ENCODE peak calls at places on chromosomes 2 and 18, in nine cellular contexts. A is ascending aorta, R is choroid plexus epithelial cell, O is WTC11, H is sigmoid colon, C is nephron progenitor cell, M is cardiac muscle cell, V is neural crest cell, Y is H9. W is an unnamed sample.

GRCh38 chr2:146239392-146240135 is 1605.3 kb upstream of the ACVR2A start:
- DNase-seq in M (no peak), V (no peak), Y (no peak), H (no peak), C (no peak), R (peak), O (no peak), A (no peak), W (no peak)

GRCh38 chr18:74541703-74542555 is 7.6 kb downstream of the CNDP1 start:
- DNase-seq in A (no peak), O (no peak), V (no peak), M (no peak), C (no peak), Y (no peak), H (no peak), R (no peak), W (peak)

GRCh38 chr2:65299246-65299645 is 71.6 kb downstream of the ACTR2 start:
- DNase-seq in A (no peak), O (no peak), C (no peak), M (no peak), H (no peak), Y (no peak), R (no peak), V (no peak), W (no peak)

GRCh38 chr2:73107211-73107926 is 5.4 kb downstream of the RAB11FIP5 start:
- DNase-seq in A (peak), V (no peak), O (no peak), R (no peak), M (peak), Y (no peak), H (no peak), C (no peak), W (no peak)

GRCh38 chr18:41624461-41624860 is 330.6 kb upstream of the PIK3C3 start:
- DNase-seq in A (no peak), Y (no peak), R (peak), H (no peak), O (no peak), V (no peak), M (no peak), C (no peak), W (no peak)

GRCh38 chr18:54983041-54983686 is 23.9 kb upstream of the CCDC68 start:
- DNase-seq in Y (no peak), C (no peak), V (no peak), M (peak), A (no peak), O (no peak), H (no peak), R (peak), W (peak)

GRCh38 chr2:144835634-144836351 is 315.9 kb upstream of the ZEB2 start:
- DNase-seq in C (no peak), Y (no peak), H (no peak), A (no peak), R (peak), V (no peak), O (no peak), M (no peak), W (no peak)

GRCh38 chr2:75582840-75583239 is 22.1 kb upstream of the EVA1A start:
- DNase-seq in A (no peak), C (no peak), M (no peak), V (no peak), O (no peak), Y (no peak), H (no peak), R (no peak), W (peak)

GRCh38 chr18:21163647-21164625 is 52.3 kb upstream of the ROCK1 start:
- DNase-seq in Y (no peak), M (no peak), C (no peak), R (peak), H (no peak), O (no peak), V (no peak), A (no peak), W (no peak)

GRCh38 chr2:88933980-88934379 is 242.5 kb downstream of the RPIA start:
- DNase-seq in A (no peak), R (peak), C (no peak), M (no peak), V (no peak), H (no peak), O (no peak), Y (no peak), W (no peak)

GRCh38 chr2:47601518-47602015 is 181.4 kb upstream of the MSH6 start:
- DNase-seq in H (no peak), A (no peak), V (no peak), M (no peak), C (no peak), O (no peak), R (no peak), Y (no peak), W (no peak)

GRCh38 chr2:133829686-133830085 is 261.4 kb upstream of the NCKAP5 start:
- DNase-seq in C (no peak), M (no peak), A (no peak), V (no peak), Y (no peak), H (no peak), R (no peak), O (no peak), W (no peak)

GRCh38 chr2:119179951-119180350 is 21.4 kb upstream of the C1QL2 start:
- DNase-seq in R (peak), M (no peak), A (no peak), H (no peak), Y (no peak), C (no peak), O (no peak), V (no peak), W (no peak)

GRCh38 chr2:1791670-1792069 is 47.4 kb upstream of the PXDN start:
- DNase-seq in H (no peak), C (no peak), Y (no peak), V (no peak), O (no peak), A (no peak), R (no peak), M (no peak), W (no peak)

GRCh38 chr2:200340527-200341224 is 34.2 kb downstream of the SPATS2L start:
- DNase-seq in A (no peak), C (no peak), R (peak), O (no peak), M (no peak), Y (no peak), H (no peak), V (no peak), W (no peak)

GRCh38 chr2:36427790-36428243 is 72.2 kb downstream of the CRIM1 start:
- DNase-seq in R (peak), H (no peak), A (no peak), V (no peak), M (no peak), Y (no peak), O (peak), C (no peak), W (no peak)

GRCh38 chr2:46471002-46471583 is 8.3 kb upstream of the TMEM247 start:
- DNase-seq in M (no peak), H (no peak), Y (no peak), O (no peak), V (no peak), C (no peak), R (no peak), A (no peak), W (no peak)

GRCh38 chr2:38201784-38202183 is 125.8 kb upstream of the CYP1B1 start:
- DNase-seq in A (no peak), C (no peak), Y (no peak), V (no peak), O (no peak), R (no peak), M (no peak), H (no peak), W (no peak)

GRCh38 chr18:34401775-34402174 is 177.1 kb upstream of the NOL4 start:
- DNase-seq in C (no peak), R (no peak), M (no peak), H (no peak), A (no peak), V (no peak), Y (no peak), O (no peak), W (no peak)

GRCh38 chr2:240393831-240394410 is 41.5 kb upstream of the GPC1 start:
- DNase-seq in O (peak), H (peak), M (no peak), R (peak), C (no peak), Y (peak), A (peak), V (no peak), W (no peak)

GRCh38 chr2:118875298-118875697 is 27.9 kb upstream of the EN1 start:
- DNase-seq in Y (no peak), V (no peak), M (no peak), H (no peak), A (no peak), R (no peak), C (no peak), O (no peak), W (no peak)

GRCh38 chr2:236584521-236585384 is 15.1 kb downstream of the ACKR3 start:
- DNase-seq in M (no peak), C (no peak), O (no peak), V (no peak), A (no peak), H (peak), R (no peak), Y (no peak), W (no peak)

GRCh38 chr18:76450912-76451421 is 44.1 kb downstream of the ZNF516 start:
- DNase-seq in M (peak), V (no peak), H (peak), O (no peak), R (peak), Y (peak), C (peak), A (peak), W (no peak)

GRCh38 chr18:74316257-74317180 is 880 bp downstream of the C18orf63 start:
- DNase-seq in R (peak), M (peak), H (no peak), O (no peak), C (no peak), A (no peak), Y (no peak), V (no peak), W (peak)

GRCh38 chr2:1360132-1360531 is 53.1 kb upstream of the TPO start:
- DNase-seq in V (no peak), H (no peak), Y (no peak), R (no peak), O (no peak), C (no peak), M (no peak), A (no peak), W (no peak)

GRCh38 chr2:188798159-188798558 is 176.0 kb upstream of the COL3A1 start:
- DNase-seq in M (no peak), O (no peak), V (no peak), C (no peak), R (peak), A (no peak), H (no peak), Y (no peak), W (no peak)

GRCh38 chr18:48405971-48406370 is 3.2 kb downstream of the ZBTB7C start:
- DNase-seq in Y (no peak), C (no peak), V (no peak), H (no peak), O (no peak), R (no peak), M (peak), A (no peak), W (no peak)

GRCh38 chr2:181581534-181581933 is 75.4 kb downstream of the CERKL start:
- DNase-seq in R (no peak), Y (peak), O (peak), V (no peak), A (no peak), C (no peak), M (no peak), H (no peak), W (no peak)

GRCh38 chr2:5766621-5767020 is 74.4 kb downstream of the SOX11 start:
- DNase-seq in M (no peak), C (no peak), R (peak), Y (no peak), H (no peak), A (no peak), V (no peak), O (no peak), W (no peak)

GRCh38 chr2:189236066-189236465 is 56.5 kb upstream of the COL5A2 start:
- DNase-seq in H (no peak), M (no peak), Y (no peak), C (no peak), A (no peak), O (no peak), R (no peak), V (no peak), W (no peak)

GRCh38 chr2:218230882-218231281 is 13.9 kb downstream of the ARPC2 start:
- DNase-seq in Y (no peak), O (no peak), H (no peak), V (no peak), M (no peak), A (no peak), C (no peak), R (peak), W (no peak)

GRCh38 chr2:227819398-227819697 is 5.7 kb downstream of the CCL20 start:
- DNase-seq in H (no peak), O (no peak), R (no peak), C (no peak), M (no peak), V (no peak), Y (no peak), A (no peak), W (no peak)

GRCh38 chr2:38146917-38147307 is 71.0 kb upstream of the CYP1B1 start:
- DNase-seq in A (peak), H (peak), R (peak), V (no peak), O (no peak), Y (peak), C (no peak), M (peak), W (no peak)

GRCh38 chr2:3253913-3254437 is 123.6 kb downstream of the EIPR1 start:
- DNase-seq in M (no peak), A (no peak), R (no peak), H (no peak), O (no peak), C (no peak), Y (no peak), V (no peak), W (no peak)

GRCh38 chr2:128738446-128739110 is 419.9 kb upstream of the HS6ST1 start:
- DNase-seq in O (no peak), Y (no peak), M (no peak), H (no peak), A (no peak), R (peak), V (no peak), C (no peak), W (no peak)

DNA sequence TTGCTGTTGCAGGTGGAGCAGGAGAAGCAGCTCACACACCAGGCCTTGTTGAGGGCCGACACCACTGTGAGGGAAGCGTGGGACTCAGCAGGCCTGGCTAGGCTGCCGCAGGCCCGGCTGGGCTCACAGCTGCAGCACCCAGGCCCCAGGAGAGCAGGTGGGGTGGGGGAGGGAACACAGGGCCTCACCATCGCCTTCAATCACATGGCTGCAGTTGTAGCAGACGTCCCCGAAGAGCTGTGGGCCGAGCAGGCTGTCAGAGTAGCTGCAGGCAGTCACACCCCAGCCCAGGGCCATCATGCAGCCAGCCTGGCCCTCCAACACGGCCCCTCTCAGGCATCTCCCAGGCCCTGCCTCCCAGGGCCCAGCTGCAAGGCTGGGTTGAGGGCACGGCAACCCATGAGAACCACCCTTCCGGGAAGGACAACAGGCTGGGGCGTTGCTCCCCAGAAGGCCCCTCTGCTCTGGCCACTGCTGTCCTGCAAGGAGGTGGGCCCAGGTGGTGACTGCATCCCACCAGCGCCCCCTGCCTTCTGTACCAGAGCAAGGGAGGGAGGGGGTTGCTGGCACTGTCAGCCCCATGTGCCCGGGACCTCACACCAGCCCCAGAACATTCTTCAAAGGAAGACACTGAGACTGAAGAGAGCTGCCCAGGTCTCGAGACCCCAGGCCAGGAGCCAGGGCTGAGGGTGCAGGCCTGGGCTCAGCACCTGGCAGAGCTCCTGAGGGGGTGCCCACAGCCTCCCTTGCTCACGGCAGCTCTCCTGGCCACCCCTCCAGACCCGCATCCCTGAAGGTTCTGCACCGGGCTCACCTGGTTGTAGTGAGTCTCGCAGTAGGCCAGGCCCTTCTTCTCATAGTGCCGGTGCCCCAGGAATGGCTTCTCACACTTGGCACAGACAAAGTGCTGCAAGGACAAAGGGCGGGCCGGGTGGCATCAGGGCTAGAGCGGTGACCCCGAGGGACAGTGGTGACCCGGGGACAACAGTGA is 5.6 kb upstream of the GPR17 start:
- DNase-seq in V (no peak), A (no peak), R (no peak), O (peak), C (no peak), Y (peak), H (no peak), M (no peak), W (no peak)
- TF ChIP-seq CTCF in V (peak), A (no peak), R (peak), O (peak), C (peak), Y (peak), H (no peak), M (no peak), W (no peak)

GRCh38 chr2:165079432-165079831 is 124.1 kb upstream of the SLC38A11 start:
- DNase-seq in Y (no peak), M (no peak), C (no peak), V (no peak), H (no peak), O (no peak), A (no peak), R (no peak), W (no peak)
- TF ChIP-seq CTCF in Y (no peak), M (no peak), C (no peak), V (no peak), H (no peak), O (no peak), A (no peak), R (no peak), W (no peak)

GRCh38 chr18:69638056-69638455 is 237.4 kb downstream of the DOK6 start:
- DNase-seq in O (no peak), R (no peak), M (no peak), C (no peak), Y (no peak), H (no peak), V (no peak), A (no peak), W (no peak)

GRCh38 chr18:69631281-69631680 is 230.6 kb downstream of the DOK6 start:
- DNase-seq in Y (no peak), O (no peak), A (no peak), V (no peak), R (no peak), M (no peak), C (no peak), H (no peak), W (no peak)

GRCh38 chr18:69635482-69635881 is 234.8 kb downstream of the DOK6 start:
- DNase-seq in Y (no peak), A (no peak), H (no peak), O (no peak), C (no peak), V (no peak), R (no peak), M (no peak), W (no peak)

DNA sequence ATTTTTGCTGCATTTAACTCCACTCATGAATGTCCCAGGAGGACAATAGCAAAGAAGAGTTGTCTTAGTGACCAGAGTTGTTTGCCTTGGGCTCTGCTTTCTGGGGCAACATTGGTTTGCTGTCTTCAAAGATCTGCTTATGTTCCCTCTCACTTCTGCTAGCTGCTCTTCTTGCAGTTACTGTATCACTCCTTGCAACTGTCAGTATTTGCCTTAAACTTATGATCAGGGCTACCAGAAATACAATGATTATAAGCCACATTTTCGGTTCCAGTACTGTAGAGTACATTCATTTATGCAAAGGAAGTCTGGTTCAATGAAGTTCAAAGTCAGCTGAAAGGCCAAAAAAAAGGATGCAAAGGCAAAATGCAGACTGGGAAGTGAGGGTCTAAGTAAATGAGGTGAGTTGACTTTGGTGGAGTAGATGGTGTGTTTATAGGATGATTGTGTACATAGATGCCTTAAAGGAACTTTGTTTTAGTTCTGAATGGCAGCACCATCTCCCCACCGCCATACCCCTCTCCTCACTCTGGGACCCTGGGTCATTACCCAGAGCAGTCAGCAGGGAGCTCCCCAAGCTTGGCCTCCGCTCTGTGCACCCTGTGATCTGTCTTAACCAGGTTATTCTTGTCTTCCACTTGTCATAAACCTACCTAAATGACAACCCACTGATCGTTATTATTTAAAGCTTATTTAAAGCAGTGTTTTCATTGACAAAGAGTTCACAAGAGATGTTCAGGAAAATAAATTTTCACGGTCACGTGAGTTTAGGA is 236.0 kb downstream of the DOK6 start:
- DNase-seq in Y (peak), O (peak), V (no peak), H (no peak), M (no peak), R (peak), A (no peak), C (no peak), W (no peak)
- TF ChIP-seq CTCF in Y (peak), O (no peak), V (peak), H (no peak), M (peak), R (peak), A (no peak), C (no peak), W (peak)

GRCh38 chr2:9420495-9420894 is 2.8 kb downstream of the ITGB1BP1 start:
- DNase-seq in H (no peak), Y (no peak), O (no peak), C (no peak), R (no peak), A (no peak), M (no peak), V (no peak), W (no peak)

GRCh38 chr2:9424447-9425164 is 1.2 kb downstream of the CPSF3 start:
- DNase-seq in Y (no peak), C (no peak), A (no peak), R (no peak), M (no peak), O (no peak), V (no peak), H (no peak), W (no peak)

GRCh38 chr2:9423922-9424272 is 443 bp downstream of the CPSF3 start:
- DNase-seq in Y (no peak), H (no peak), V (no peak), C (no peak), O (no peak), A (no peak), R (peak), M (no peak), W (no peak)

GRCh38 chr2:9422321-9423099 is 818 bp downstream of the ITGB1BP1 start:
- DNase-seq in H (peak), Y (peak), C (peak), V (no peak), O (peak), M (peak), R (no peak), A (no peak), W (peak)

GRCh38 chr2:9423100-9423921 is at the start of the genes CPSF3 and ITGB1BP1:
- DNase-seq in A (peak), R (peak), Y (peak), V (peak), C (peak), M (peak), O (peak), H (peak), W (peak)
- TF ChIP-seq CTCF in A (no peak), R (no peak), Y (no peak), V (peak), C (no peak), M (no peak), O (no peak), H (no peak), W (no peak)

GRCh38 chr2:102788216-102788879 is 26.5 kb downstream of the TMEM182 start:
- DNase-seq in V (no peak), A (no peak), O (no peak), R (no peak), C (no peak), H (no peak), M (no peak), Y (no peak), W (no peak)

GRCh38 chr2:102782916-102783315 is 21.1 kb downstream of the TMEM182 start:
- DNase-seq in O (no peak), A (no peak), H (no peak), V (no peak), R (no peak), M (no peak), C (no peak), Y (no peak), W (no peak)

GRCh38 chr2:102780467-102780866 is 18.6 kb downstream of the TMEM182 start:
- DNase-seq in V (no peak), M (no peak), O (no peak), Y (no peak), A (no peak), C (no peak), H (no peak), R (no peak), W (no peak)

GRCh38 chr2:102782187-102782586 is 20.4 kb downstream of the TMEM182 start:
- DNase-seq in V (no peak), O (no peak), H (no peak), M (no peak), A (no peak), C (no peak), Y (no peak), R (no peak), W (no peak)

GRCh38 chr2:102783506-102784189 is 21.8 kb downstream of the TMEM182 start:
- DNase-seq in O (no peak), R (no peak), A (no peak), Y (no peak), V (no peak), M (no peak), H (no peak), C (no peak), W (no peak)
- TF ChIP-seq CTCF in O (no peak), R (no peak), A (no peak), Y (no peak), V (no peak), M (no peak), H (no peak), C (no peak), W (no peak)

GRCh38 chr2:98088261-98088660 is 1.3 kb downstream of the VWA3B start:
- DNase-seq in V (no peak), C (no peak), R (no peak), M (no peak), H (peak), A (no peak), O (no peak), Y (no peak), W (no peak)
- TF ChIP-seq CTCF in V (no peak), C (no peak), R (no peak), M (no peak), H (no peak), A (no peak), O (no peak), Y (no peak), W (no peak)

W was measured in LNCaP clone FGC.